ENCODE peak calls at places on chromosomes 11 and 22, in seven cellular contexts. V, M, P, E, S, Y and L are unnamed samples.

GRCh38 chr11:66548041-66548440 is 1.3 kb downstream of the ACTN3 start:
- DNase-seq in V (peak), M (no peak), P (no peak), E (no peak), S (no peak), Y (no peak), L (no peak)

GRCh38 chr11:1873048-1873812 is 18.5 kb downstream of the PRR33 start:
- DNase-seq in V (no peak), M (no peak), P (no peak), E (no peak), S (peak), Y (no peak), L (no peak)

GRCh38 chr11:8714622-8715225 is 32.1 kb downstream of the RPL27A start:
- DNase-seq in V (no peak), M (no peak), P (no peak), E (no peak), S (no peak), Y (no peak), L (no peak)

GRCh38 chr22:37607912-37608476 is 640 bp upstream of the GGA1 start:
- DNase-seq in V (no peak), M (no peak), P (peak), E (no peak), S (no peak), Y (no peak), L (no peak)

GRCh38 chr22:44402196-44403111 is 89.7 kb upstream of the SHISAL1 start:
- DNase-seq in V (peak), M (no peak), P (peak), E (no peak), S (peak), Y (no peak), L (peak)

GRCh38 chr22:24386814-24387550 is 40.4 kb upstream of the ADORA2A start:
- DNase-seq in V (no peak), M (no peak), P (no peak), E (no peak), S (no peak), Y (no peak), L (no peak)

GRCh38 chr11:65637794-65638317 is at the start of gene SIPA1:
- DNase-seq in V (peak), M (peak), P (peak), E (no peak), S (peak), Y (peak), L (peak)

GRCh38 chr11:65651589-65652510 is 10.9 kb downstream of the RELA start:
- DNase-seq in V (peak), M (no peak), P (no peak), E (no peak), S (peak), Y (peak), L (no peak)

GRCh38 chr11:1458340-1459218 is 28.0 kb downstream of the MOB2 start:
- DNase-seq in V (peak), M (no peak), P (peak), E (no peak), S (peak), Y (peak), L (peak)

GRCh38 chr11:105790841-105791240 is 181.0 kb downstream of the GRIA4 start:
- DNase-seq in V (no peak), M (no peak), P (peak), E (no peak), S (no peak), Y (no peak), L (no peak)

GRCh38 chr11:30908272-30908671 is 322.1 kb upstream of the MPPED2 start:
- DNase-seq in V (no peak), M (no peak), P (no peak), E (no peak), S (no peak), Y (no peak), L (no peak)

GRCh38 chr11:116829525-116830183 is at the start of gene APOC3:
- DNase-seq in V (no peak), M (no peak), P (peak), E (no peak), S (no peak), Y (no peak), L (peak)

GRCh38 chr11:66337103-66337899 is 1.1 kb upstream of the RIN1 start:
- DNase-seq in V (peak), M (no peak), P (no peak), E (no peak), S (peak), Y (no peak), L (no peak)

GRCh38 chr11:6475936-6476335 is 2.2 kb upstream of the TRIM3 start:
- DNase-seq in V (no peak), M (no peak), P (peak), E (no peak), S (no peak), Y (peak), L (no peak)

GRCh38 chr22:30021338-30021737 is 58.9 kb upstream of the HORMAD2 start:
- DNase-seq in V (no peak), M (no peak), P (no peak), E (no peak), S (no peak), Y (no peak), L (no peak)

GRCh38 chr11:48142886-48143285 is 73.7 kb upstream of the OR4B1 start:
- DNase-seq in V (no peak), M (no peak), P (no peak), E (no peak), S (no peak), Y (no peak), L (no peak)

GRCh38 chr11:26231252-26231661 is 100.7 kb upstream of the ANO3 start:
- DNase-seq in V (peak), M (no peak), P (no peak), E (no peak), S (no peak), Y (no peak), L (no peak)

GRCh38 chr11:1230121-1230455 is 7.2 kb downstream of the MUC5B start:
- DNase-seq in V (peak), M (no peak), P (no peak), E (no peak), S (peak), Y (no peak), L (no peak)

GRCh38 chr11:108534274-108534882 is 36.2 kb upstream of the POGLUT3 start:
- DNase-seq in V (no peak), M (no peak), P (no peak), E (no peak), S (no peak), Y (no peak), L (no peak)

GRCh38 chr11:126339866-126340434 is 15.5 kb upstream of the ST3GAL4 start:
- DNase-seq in V (no peak), M (no peak), P (no peak), E (no peak), S (peak), Y (no peak), L (peak)

GRCh38 chr11:94740975-94741707 is 27.0 kb upstream of the AMOTL1 start:
- DNase-seq in V (peak), M (peak), P (peak), E (no peak), S (peak), Y (peak), L (peak)

GRCh38 chr11:1920909-1921575 is 1.5 kb downstream of the TNNT3 start:
- DNase-seq in V (no peak), M (no peak), P (peak), E (no peak), S (no peak), Y (no peak), L (no peak)

GRCh38 chr22:44097263-44098020 is 73.3 kb downstream of the PARVB start:
- DNase-seq in V (no peak), M (no peak), P (no peak), E (no peak), S (no peak), Y (no peak), L (no peak)

GRCh38 chr11:122981388-122982264 is at the start of gene BSX:
- DNase-seq in V (peak), M (peak), P (peak), E (peak), S (peak), Y (no peak), L (no peak)

GRCh38 chr11:87722756-87723599 is 452.3 kb downstream of the RAB38 start:
- DNase-seq in V (no peak), M (no peak), P (peak), E (no peak), S (peak), Y (no peak), L (no peak)

GRCh38 chr11:13251961-13252360 is 25.6 kb upstream of the BMAL1 start:
- DNase-seq in V (no peak), M (no peak), P (no peak), E (no peak), S (no peak), Y (no peak), L (no peak)